ENCODE peak calls at places on chromosomes 5 and 9, in ten cellular contexts. One of them, this sample, is unnamed.

GRCh38 chr5:157198277-157199058 is 17.8 kb downstream of the ITK start:
- DNase-seq in EL: no peak
- DNase-seq in CD4-positive, CD25-positive, alpha-beta regulatory T cell: peak; percentile 58
- DNase-seq in nucleus accumbens: no peak
- DNase-seq in endothelial cell of umbilical vein: no peak
- DNase-seq in keratinocyte: no peak
- DNase-seq in breast epithelium: no peak
- DNase-seq in GM12865: no peak
- DNase-seq in cardiac fibroblast: no peak
- DNase-seq in fibroblast of the aortic adventitia: no peak
- DNase-seq in this sample: no peak

GRCh38 chr5:65050826-65051498 is 282.2 kb downstream of the CWC27 start:
- DNase-seq in EL: peak; percentile 65
- DNase-seq in CD4-positive, CD25-positive, alpha-beta regulatory T cell: no peak
- DNase-seq in nucleus accumbens: no peak
- DNase-seq in endothelial cell of umbilical vein: no peak
- DNase-seq in keratinocyte: no peak
- DNase-seq in breast epithelium: no peak
- DNase-seq in GM12865: no peak
- DNase-seq in cardiac fibroblast: no peak
- DNase-seq in fibroblast of the aortic adventitia: no peak
- DNase-seq in this sample: no peak

GRCh38 chr5:118891252-118891651 is 97.1 kb downstream of the DTWD2 start:
- DNase-seq in EL: no peak
- DNase-seq in CD4-positive, CD25-positive, alpha-beta regulatory T cell: no peak
- DNase-seq in nucleus accumbens: no peak
- DNase-seq in endothelial cell of umbilical vein: no peak
- DNase-seq in keratinocyte: no peak
- DNase-seq in breast epithelium: no peak
- DNase-seq in GM12865: peak; percentile 9
- DNase-seq in cardiac fibroblast: no peak
- DNase-seq in fibroblast of the aortic adventitia: no peak
- DNase-seq in this sample: peak; percentile 44

GRCh38 chr9:8447618-8448017 is 648.0 kb upstream of the DMAC1 start:
- DNase-seq in EL: no peak
- DNase-seq in CD4-positive, CD25-positive, alpha-beta regulatory T cell: no peak
- DNase-seq in nucleus accumbens: no peak
- DNase-seq in endothelial cell of umbilical vein: no peak
- DNase-seq in keratinocyte: no peak
- DNase-seq in breast epithelium: no peak
- DNase-seq in GM12865: no peak
- DNase-seq in cardiac fibroblast: no peak
- DNase-seq in fibroblast of the aortic adventitia: no peak
- DNase-seq in this sample: no peak

GRCh38 chr5:178483620-178484019 is 106.6 kb downstream of the COL23A1 start:
- DNase-seq in EL: no peak
- DNase-seq in CD4-positive, CD25-positive, alpha-beta regulatory T cell: peak; percentile 74
- DNase-seq in nucleus accumbens: no peak
- DNase-seq in endothelial cell of umbilical vein: no peak
- DNase-seq in keratinocyte: no peak
- DNase-seq in breast epithelium: no peak
- DNase-seq in GM12865: peak; percentile 10
- DNase-seq in cardiac fibroblast: no peak
- DNase-seq in fibroblast of the aortic adventitia: no peak
- DNase-seq in this sample: no peak

GRCh38 chr5:122611401-122611800 is 163.5 kb upstream of the SNX2 start:
- DNase-seq in EL: no peak
- DNase-seq in CD4-positive, CD25-positive, alpha-beta regulatory T cell: no peak
- DNase-seq in nucleus accumbens: no peak
- DNase-seq in endothelial cell of umbilical vein: no peak
- DNase-seq in keratinocyte: no peak
- DNase-seq in breast epithelium: no peak
- DNase-seq in GM12865: no peak
- DNase-seq in cardiac fibroblast: no peak
- DNase-seq in fibroblast of the aortic adventitia: no peak
- DNase-seq in this sample: no peak

GRCh38 chr5:102554728-102555127 is 55.9 kb upstream of the SLCO6A1 start:
- DNase-seq in EL: no peak
- DNase-seq in CD4-positive, CD25-positive, alpha-beta regulatory T cell: no peak
- DNase-seq in nucleus accumbens: no peak
- DNase-seq in endothelial cell of umbilical vein: no peak
- DNase-seq in keratinocyte: no peak
- DNase-seq in breast epithelium: no peak
- DNase-seq in GM12865: peak; percentile 17
- DNase-seq in cardiac fibroblast: peak; percentile 41
- DNase-seq in fibroblast of the aortic adventitia: no peak
- DNase-seq in this sample: no peak

GRCh38 chr9:134490446-134490845 is 151.2 kb upstream of the COL5A1 start:
- DNase-seq in EL: no peak
- DNase-seq in CD4-positive, CD25-positive, alpha-beta regulatory T cell: no peak
- DNase-seq in nucleus accumbens: no peak
- DNase-seq in endothelial cell of umbilical vein: no peak
- DNase-seq in keratinocyte: no peak
- DNase-seq in breast epithelium: no peak
- DNase-seq in GM12865: no peak
- DNase-seq in cardiac fibroblast: no peak
- DNase-seq in fibroblast of the aortic adventitia: no peak
- DNase-seq in this sample: no peak

GRCh38 chr5:147735621-147736125 is 46.9 kb downstream of the JAKMIP2 start:
- DNase-seq in EL: no peak
- DNase-seq in CD4-positive, CD25-positive, alpha-beta regulatory T cell: no peak
- DNase-seq in nucleus accumbens: no peak
- DNase-seq in endothelial cell of umbilical vein: no peak
- DNase-seq in keratinocyte: no peak
- DNase-seq in breast epithelium: no peak
- DNase-seq in GM12865: no peak
- DNase-seq in cardiac fibroblast: no peak
- DNase-seq in fibroblast of the aortic adventitia: no peak
- DNase-seq in this sample: no peak

GRCh38 chr5:27308151-27308550 is 269.8 kb upstream of the CDH9 start:
- DNase-seq in EL: peak; percentile 12
- DNase-seq in CD4-positive, CD25-positive, alpha-beta regulatory T cell: no peak
- DNase-seq in nucleus accumbens: no peak
- DNase-seq in endothelial cell of umbilical vein: no peak
- DNase-seq in keratinocyte: no peak
- DNase-seq in breast epithelium: no peak
- DNase-seq in GM12865: no peak
- DNase-seq in cardiac fibroblast: peak; percentile 41
- DNase-seq in fibroblast of the aortic adventitia: no peak
- DNase-seq in this sample: no peak

GRCh38 chr5:151648089-151648488 is 38.6 kb downstream of the SPARC start:
- DNase-seq in EL: no peak
- DNase-seq in CD4-positive, CD25-positive, alpha-beta regulatory T cell: no peak
- DNase-seq in nucleus accumbens: no peak
- DNase-seq in endothelial cell of umbilical vein: no peak
- DNase-seq in keratinocyte: no peak
- DNase-seq in breast epithelium: no peak
- DNase-seq in GM12865: no peak
- DNase-seq in cardiac fibroblast: no peak
- DNase-seq in fibroblast of the aortic adventitia: no peak
- DNase-seq in this sample: no peak

GRCh38 chr9:34986541-34987047 is 3.0 kb upstream of the DNAJB5 start:
- DNase-seq in EL: no peak
- DNase-seq in CD4-positive, CD25-positive, alpha-beta regulatory T cell: peak; percentile 57
- DNase-seq in nucleus accumbens: peak; percentile 86
- DNase-seq in endothelial cell of umbilical vein: peak; percentile 23
- DNase-seq in keratinocyte: no peak
- DNase-seq in breast epithelium: no peak
- DNase-seq in GM12865: peak; percentile 77
- DNase-seq in cardiac fibroblast: no peak
- DNase-seq in fibroblast of the aortic adventitia: no peak
- DNase-seq in this sample: peak; percentile 3

GRCh38 chr9:122821278-122821952 is 7.0 kb downstream of the PDCL start:
- DNase-seq in EL: no peak
- DNase-seq in CD4-positive, CD25-positive, alpha-beta regulatory T cell: no peak
- DNase-seq in nucleus accumbens: no peak
- DNase-seq in endothelial cell of umbilical vein: peak; percentile 98
- DNase-seq in keratinocyte: no peak
- DNase-seq in breast epithelium: no peak
- DNase-seq in GM12865: no peak
- DNase-seq in cardiac fibroblast: peak; percentile 57
- DNase-seq in fibroblast of the aortic adventitia: peak; percentile 31
- DNase-seq in this sample: no peak

GRCh38 chr9:96478829-96479371 is 28.9 kb downstream of the HABP4 start:
- DNase-seq in EL: peak; percentile 49
- DNase-seq in CD4-positive, CD25-positive, alpha-beta regulatory T cell: peak; percentile 19
- DNase-seq in nucleus accumbens: no peak
- DNase-seq in endothelial cell of umbilical vein: no peak
- DNase-seq in keratinocyte: no peak
- DNase-seq in breast epithelium: no peak
- DNase-seq in GM12865: peak; percentile 66
- DNase-seq in cardiac fibroblast: peak; percentile 56
- DNase-seq in fibroblast of the aortic adventitia: peak; percentile 46
- DNase-seq in this sample: no peak

GRCh38 chr9:3136999-3137675 is 293.2 kb upstream of the PUM3 start:
- DNase-seq in EL: peak; percentile 29
- DNase-seq in CD4-positive, CD25-positive, alpha-beta regulatory T cell: no peak
- DNase-seq in nucleus accumbens: no peak
- DNase-seq in endothelial cell of umbilical vein: no peak
- DNase-seq in keratinocyte: no peak
- DNase-seq in breast epithelium: no peak
- DNase-seq in GM12865: no peak
- DNase-seq in cardiac fibroblast: no peak
- DNase-seq in fibroblast of the aortic adventitia: no peak
- DNase-seq in this sample: no peak

GRCh38 chr9:96449844-96450612 is at the start of gene HABP4:
- DNase-seq in EL: peak; percentile 96
- DNase-seq in CD4-positive, CD25-positive, alpha-beta regulatory T cell: peak; percentile 94
- DNase-seq in nucleus accumbens: peak; percentile 95
- DNase-seq in endothelial cell of umbilical vein: peak; percentile 93
- DNase-seq in keratinocyte: peak; percentile 35
- DNase-seq in breast epithelium: peak; percentile 96
- DNase-seq in GM12865: peak; percentile 95
- DNase-seq in cardiac fibroblast: peak; percentile 92
- DNase-seq in fibroblast of the aortic adventitia: peak; percentile 90
- DNase-seq in this sample: peak; percentile 95

GRCh38 chr9:12680341-12680740 is 12.8 kb upstream of the TYRP1 start:
- DNase-seq in EL: peak; percentile 82
- DNase-seq in CD4-positive, CD25-positive, alpha-beta regulatory T cell: no peak
- DNase-seq in nucleus accumbens: no peak
- DNase-seq in endothelial cell of umbilical vein: peak; percentile 45
- DNase-seq in keratinocyte: no peak
- DNase-seq in breast epithelium: no peak
- DNase-seq in GM12865: no peak
- DNase-seq in cardiac fibroblast: peak; percentile 40
- DNase-seq in fibroblast of the aortic adventitia: peak; percentile 77
- DNase-seq in this sample: no peak

GRCh38 chr5:179288101-179288808 is 57.0 kb downstream of the ADAMTS2 start:
- DNase-seq in EL: no peak
- DNase-seq in CD4-positive, CD25-positive, alpha-beta regulatory T cell: no peak
- DNase-seq in nucleus accumbens: no peak
- DNase-seq in endothelial cell of umbilical vein: no peak
- DNase-seq in keratinocyte: no peak
- DNase-seq in breast epithelium: no peak
- DNase-seq in GM12865: no peak
- DNase-seq in cardiac fibroblast: no peak
- DNase-seq in fibroblast of the aortic adventitia: no peak
- DNase-seq in this sample: no peak

GRCh38 chr9:127370651-127371648 is 26.0 kb upstream of the SLC2A8 start:
- DNase-seq in EL: no peak
- DNase-seq in CD4-positive, CD25-positive, alpha-beta regulatory T cell: no peak
- DNase-seq in nucleus accumbens: no peak
- DNase-seq in endothelial cell of umbilical vein: no peak
- DNase-seq in keratinocyte: no peak
- DNase-seq in breast epithelium: no peak
- DNase-seq in GM12865: no peak
- DNase-seq in cardiac fibroblast: no peak
- DNase-seq in fibroblast of the aortic adventitia: no peak
- DNase-seq in this sample: no peak

GRCh38 chr9:77647659-77648457 is at the start of gene GNA14:
- DNase-seq in EL: peak; percentile 28
- DNase-seq in CD4-positive, CD25-positive, alpha-beta regulatory T cell: no peak
- DNase-seq in nucleus accumbens: peak; percentile 9
- DNase-seq in endothelial cell of umbilical vein: peak; percentile 47
- DNase-seq in keratinocyte: no peak
- DNase-seq in breast epithelium: no peak
- DNase-seq in GM12865: no peak
- DNase-seq in cardiac fibroblast: peak; percentile 36
- DNase-seq in fibroblast of the aortic adventitia: no peak
- DNase-seq in this sample: no peak

GRCh38 chr9:115114541-115114940 is 3.4 kb downstream of the TNC start:
- DNase-seq in EL: peak; percentile 52
- DNase-seq in CD4-positive, CD25-positive, alpha-beta regulatory T cell: no peak
- DNase-seq in nucleus accumbens: no peak
- DNase-seq in endothelial cell of umbilical vein: no peak
- DNase-seq in keratinocyte: no peak
- DNase-seq in breast epithelium: no peak
- DNase-seq in GM12865: no peak
- DNase-seq in cardiac fibroblast: no peak
- DNase-seq in fibroblast of the aortic adventitia: no peak
- DNase-seq in this sample: no peak

GRCh38 chr9:113907282-113907681 is 31.2 kb downstream of the ZNF618 start:
- DNase-seq in EL: no peak
- DNase-seq in CD4-positive, CD25-positive, alpha-beta regulatory T cell: no peak
- DNase-seq in nucleus accumbens: no peak
- DNase-seq in endothelial cell of umbilical vein: no peak
- DNase-seq in keratinocyte: no peak
- DNase-seq in breast epithelium: no peak
- DNase-seq in GM12865: no peak
- DNase-seq in cardiac fibroblast: no peak
- DNase-seq in fibroblast of the aortic adventitia: no peak
- DNase-seq in this sample: no peak

GRCh38 chr9:76690575-76691370 is 73.5 kb upstream of the PCA3 start:
- DNase-seq in EL: no peak
- DNase-seq in CD4-positive, CD25-positive, alpha-beta regulatory T cell: no peak
- DNase-seq in nucleus accumbens: no peak
- DNase-seq in endothelial cell of umbilical vein: no peak
- DNase-seq in keratinocyte: no peak
- DNase-seq in breast epithelium: no peak
- DNase-seq in GM12865: no peak
- DNase-seq in cardiac fibroblast: no peak
- DNase-seq in fibroblast of the aortic adventitia: no peak
- DNase-seq in this sample: no peak